ENCODE peak calls at places on chromosomes 4 and X, in ten cellular contexts. One of them, this sample, is unnamed.

GRCh38 chr4:40918330-40918729 is 168.6 kb downstream of the NSUN7 start:
- DNase-seq in lung: peak; percentile 71
- DNase-seq in tibial nerve: peak; percentile 46
- DNase-seq in T-helper 1 cell: no peak
- DNase-seq in substantia nigra: peak; percentile 25
- DNase-seq in fibroblast of pulmonary artery: peak; percentile 93
- DNase-seq in left cardiac atrium: peak; percentile 81
- DNase-seq in SIG-M5: no peak
- DNase-seq in glutamatergic neuron: no peak
- DNase-seq in stimulated activated CD4-positive, alpha-beta T cell treated with anti-CD3 and anti-CD28 coated beads, Interleukin-15, amount 100 ng/mL, for 1 hour: no peak
- DNase-seq in this sample: peak; percentile 68

GRCh38 chrX:133523094-133523493 is 107.8 kb upstream of the GPC4 start:
- DNase-seq in stimulated activated CD4-positive, alpha-beta T cell treated with anti-CD3 and anti-CD28 coated beads, Interleukin-15, amount 100 ng/mL, for 1 hour: no peak
- DNase-seq in fibroblast of pulmonary artery: no peak
- DNase-seq in lung: peak; percentile 70
- DNase-seq in SIG-M5: no peak
- DNase-seq in substantia nigra: no peak
- DNase-seq in left cardiac atrium: no peak
- DNase-seq in tibial nerve: peak; percentile 12
- DNase-seq in glutamatergic neuron: no peak
- DNase-seq in T-helper 1 cell: no peak
- DNase-seq in this sample: peak; percentile 15

GRCh38 chr4:82223715-82224114 is 150.1 kb downstream of the HNRNPD start:
- DNase-seq in stimulated activated CD4-positive, alpha-beta T cell treated with anti-CD3 and anti-CD28 coated beads, Interleukin-15, amount 100 ng/mL, for 1 hour: no peak
- DNase-seq in glutamatergic neuron: no peak
- DNase-seq in left cardiac atrium: peak; percentile 26
- DNase-seq in lung: no peak
- DNase-seq in substantia nigra: peak; percentile 17
- DNase-seq in fibroblast of pulmonary artery: peak; percentile 2
- DNase-seq in tibial nerve: no peak
- DNase-seq in T-helper 1 cell: no peak
- DNase-seq in SIG-M5: no peak
- DNase-seq in this sample: peak; percentile 17

GRCh38 chr4:102642571-102643298 is 118.0 kb downstream of the MANBA start:
- DNase-seq in SIG-M5: no peak
- DNase-seq in left cardiac atrium: peak; percentile 24
- DNase-seq in tibial nerve: no peak
- DNase-seq in substantia nigra: no peak
- DNase-seq in fibroblast of pulmonary artery: peak; percentile 72
- DNase-seq in lung: no peak
- DNase-seq in T-helper 1 cell: no peak
- DNase-seq in glutamatergic neuron: no peak
- DNase-seq in stimulated activated CD4-positive, alpha-beta T cell treated with anti-CD3 and anti-CD28 coated beads, Interleukin-15, amount 100 ng/mL, for 1 hour: no peak
- DNase-seq in this sample: no peak

GRCh38 chr4:101355767-101356702 is 8.7 kb upstream of the PPP3CA start:
- DNase-seq in lung: no peak
- DNase-seq in left cardiac atrium: no peak
- DNase-seq in stimulated activated CD4-positive, alpha-beta T cell treated with anti-CD3 and anti-CD28 coated beads, Interleukin-15, amount 100 ng/mL, for 1 hour: no peak
- DNase-seq in T-helper 1 cell: no peak
- DNase-seq in SIG-M5: no peak
- DNase-seq in substantia nigra: no peak
- DNase-seq in tibial nerve: no peak
- DNase-seq in fibroblast of pulmonary artery: peak; percentile 89
- DNase-seq in glutamatergic neuron: no peak
- DNase-seq in this sample: no peak

GRCh38 chr4:14701389-14701788 is 300.9 kb upstream of the CPEB2 start:
- DNase-seq in substantia nigra: no peak
- DNase-seq in fibroblast of pulmonary artery: no peak
- DNase-seq in left cardiac atrium: no peak
- DNase-seq in glutamatergic neuron: no peak
- DNase-seq in SIG-M5: no peak
- DNase-seq in tibial nerve: no peak
- DNase-seq in stimulated activated CD4-positive, alpha-beta T cell treated with anti-CD3 and anti-CD28 coated beads, Interleukin-15, amount 100 ng/mL, for 1 hour: no peak
- DNase-seq in lung: no peak
- DNase-seq in T-helper 1 cell: no peak
- DNase-seq in this sample: no peak

GRCh38 chrX:63754141-63754859 is 30.7 kb downstream of the ARHGEF9 start:
- DNase-seq in substantia nigra: no peak
- DNase-seq in SIG-M5: no peak
- DNase-seq in stimulated activated CD4-positive, alpha-beta T cell treated with anti-CD3 and anti-CD28 coated beads, Interleukin-15, amount 100 ng/mL, for 1 hour: no peak
- DNase-seq in tibial nerve: no peak
- DNase-seq in lung: no peak
- DNase-seq in left cardiac atrium: no peak
- DNase-seq in fibroblast of pulmonary artery: peak; percentile 29
- DNase-seq in glutamatergic neuron: no peak
- DNase-seq in T-helper 1 cell: peak; percentile 2
- DNase-seq in this sample: no peak

GRCh38 chrX:10531927-10532326 is 88.5 kb downstream of the MID1 start:
- DNase-seq in fibroblast of pulmonary artery: peak; percentile 51
- DNase-seq in SIG-M5: no peak
- DNase-seq in lung: no peak
- DNase-seq in T-helper 1 cell: no peak
- DNase-seq in stimulated activated CD4-positive, alpha-beta T cell treated with anti-CD3 and anti-CD28 coated beads, Interleukin-15, amount 100 ng/mL, for 1 hour: no peak
- DNase-seq in glutamatergic neuron: no peak
- DNase-seq in tibial nerve: no peak
- DNase-seq in substantia nigra: no peak
- DNase-seq in left cardiac atrium: no peak
- DNase-seq in this sample: no peak

GRCh38 chr4:48698029-48698901 is 81.8 kb downstream of the FRYL start:
- DNase-seq in lung: peak; percentile 69
- DNase-seq in stimulated activated CD4-positive, alpha-beta T cell treated with anti-CD3 and anti-CD28 coated beads, Interleukin-15, amount 100 ng/mL, for 1 hour: no peak
- DNase-seq in tibial nerve: peak; percentile 45
- DNase-seq in glutamatergic neuron: no peak
- DNase-seq in left cardiac atrium: peak; percentile 78
- DNase-seq in T-helper 1 cell: no peak
- DNase-seq in SIG-M5: no peak
- DNase-seq in fibroblast of pulmonary artery: peak; percentile 95
- DNase-seq in substantia nigra: no peak
- DNase-seq in this sample: peak; percentile 26

GRCh38 chr4:66562276-66562806 is 892.1 kb upstream of the EPHA5 start:
- DNase-seq in T-helper 1 cell: no peak
- DNase-seq in glutamatergic neuron: no peak
- DNase-seq in fibroblast of pulmonary artery: peak; percentile 33
- DNase-seq in tibial nerve: no peak
- DNase-seq in left cardiac atrium: no peak
- DNase-seq in stimulated activated CD4-positive, alpha-beta T cell treated with anti-CD3 and anti-CD28 coated beads, Interleukin-15, amount 100 ng/mL, for 1 hour: no peak
- DNase-seq in SIG-M5: no peak
- DNase-seq in lung: no peak
- DNase-seq in substantia nigra: no peak
- DNase-seq in this sample: no peak

GRCh38 chr4:101169044-101170014 is 178.0 kb downstream of the PPP3CA start:
- DNase-seq in fibroblast of pulmonary artery: peak; percentile 81
- DNase-seq in stimulated activated CD4-positive, alpha-beta T cell treated with anti-CD3 and anti-CD28 coated beads, Interleukin-15, amount 100 ng/mL, for 1 hour: peak; percentile 9
- DNase-seq in left cardiac atrium: peak; percentile 47
- DNase-seq in SIG-M5: no peak
- DNase-seq in tibial nerve: no peak
- DNase-seq in substantia nigra: peak; percentile 73
- DNase-seq in lung: peak; percentile 63
- DNase-seq in T-helper 1 cell: peak; percentile 10
- DNase-seq in glutamatergic neuron: peak; percentile 71
- DNase-seq in this sample: peak; percentile 35

GRCh38 chr4:145842224-145842887 is 96.3 kb downstream of the ZNF827 start:
- DNase-seq in substantia nigra: no peak
- DNase-seq in lung: no peak
- DNase-seq in fibroblast of pulmonary artery: peak; percentile 65
- DNase-seq in stimulated activated CD4-positive, alpha-beta T cell treated with anti-CD3 and anti-CD28 coated beads, Interleukin-15, amount 100 ng/mL, for 1 hour: no peak
- DNase-seq in left cardiac atrium: no peak
- DNase-seq in glutamatergic neuron: no peak
- DNase-seq in SIG-M5: no peak
- DNase-seq in tibial nerve: no peak
- DNase-seq in T-helper 1 cell: no peak
- DNase-seq in this sample: no peak

This sample was measured in left ventricle myocardium inferior.